ENCODE peak calls at places on chromosome 1, in eight cellular contexts. One of them, this sample, is unnamed.

GRCh38 chr1:234845836-234846235 is 235.9 kb upstream of the IRF2BP2 start:
- DNase-seq in endodermal cell: no peak
- DNase-seq in T47D: no peak
- DNase-seq in IMR-90: no peak
- DNase-seq in cardiac muscle cell: no peak
- DNase-seq in hepatic stellate cell: no peak
- DNase-seq in K562: no peak
- DNase-seq in head of caudate nucleus: no peak
- DNase-seq in this sample: no peak

GRCh38 chr1:167501513-167502191 is 16.7 kb downstream of the CD247 start:
- DNase-seq in endodermal cell: no peak
- DNase-seq in T47D: no peak
- DNase-seq in IMR-90: no peak
- DNase-seq in cardiac muscle cell: no peak
- DNase-seq in hepatic stellate cell: no peak
- DNase-seq in K562: no peak
- DNase-seq in head of caudate nucleus: no peak
- DNase-seq in this sample: no peak

GRCh38 chr1:234887026-234887910 is 241.4 kb downstream of the TOMM20 start:
- DNase-seq in endodermal cell: no peak
- DNase-seq in T47D: no peak
- DNase-seq in IMR-90: peak; percentile 36
- DNase-seq in cardiac muscle cell: no peak
- DNase-seq in hepatic stellate cell: peak; percentile 52
- DNase-seq in K562: no peak
- DNase-seq in head of caudate nucleus: no peak
- DNase-seq in this sample: no peak

GRCh38 chr1:29515188-29515955 is 279.1 kb downstream of the PTPRU start:
- DNase-seq in endodermal cell: no peak
- DNase-seq in T47D: no peak
- DNase-seq in IMR-90: no peak
- DNase-seq in cardiac muscle cell: no peak
- DNase-seq in hepatic stellate cell: no peak
- DNase-seq in K562: no peak
- DNase-seq in head of caudate nucleus: no peak
- DNase-seq in this sample: no peak

GRCh38 chr1:167916766-167917511 is 3.0 kb upstream of the ADCY10 start:
- DNase-seq in endodermal cell: no peak
- DNase-seq in T47D: no peak
- DNase-seq in IMR-90: no peak
- DNase-seq in cardiac muscle cell: no peak
- DNase-seq in hepatic stellate cell: no peak
- DNase-seq in K562: no peak
- DNase-seq in head of caudate nucleus: no peak
- DNase-seq in this sample: no peak

GRCh38 chr1:62224182-62224581 is 29.5 kb downstream of the L1TD1 start:
- DNase-seq in endodermal cell: peak; percentile 20
- DNase-seq in T47D: no peak
- DNase-seq in IMR-90: no peak
- DNase-seq in cardiac muscle cell: no peak
- DNase-seq in hepatic stellate cell: no peak
- DNase-seq in K562: no peak
- DNase-seq in head of caudate nucleus: no peak
- DNase-seq in this sample: no peak

GRCh38 chr1:171948491-171948890 is 107.2 kb downstream of the DNM3 start:
- DNase-seq in endodermal cell: no peak
- DNase-seq in T47D: peak; percentile 29
- DNase-seq in IMR-90: peak; percentile 5
- DNase-seq in cardiac muscle cell: no peak
- DNase-seq in hepatic stellate cell: no peak
- DNase-seq in K562: no peak
- DNase-seq in head of caudate nucleus: no peak
- DNase-seq in this sample: peak; percentile 69

GRCh38 chr1:87642581-87643129 is 314.0 kb downstream of the LMO4 start:
- DNase-seq in endodermal cell: peak; percentile 57
- DNase-seq in T47D: no peak
- DNase-seq in IMR-90: peak; percentile 12
- DNase-seq in cardiac muscle cell: peak; percentile 61
- DNase-seq in hepatic stellate cell: no peak
- DNase-seq in K562: peak; percentile 5
- DNase-seq in head of caudate nucleus: no peak
- DNase-seq in this sample: peak; percentile 8

GRCh38 chr1:15249032-15249601 is 2.1 kb downstream of the FHAD1 start:
- DNase-seq in endodermal cell: no peak
- DNase-seq in T47D: no peak
- DNase-seq in IMR-90: peak; percentile 4
- DNase-seq in cardiac muscle cell: no peak
- DNase-seq in hepatic stellate cell: peak; percentile 26
- DNase-seq in K562: no peak
- DNase-seq in head of caudate nucleus: no peak
- DNase-seq in this sample: peak; percentile 81

GRCh38 chr1:227318003-227318851 is at the start of gene CDC42BPA:
- DNase-seq in endodermal cell: peak; percentile 91
- DNase-seq in T47D: peak; percentile 96
- DNase-seq in IMR-90: peak; percentile 87
- DNase-seq in cardiac muscle cell: peak; percentile 92
- DNase-seq in hepatic stellate cell: peak; percentile 92
- DNase-seq in K562: peak; percentile 95
- DNase-seq in head of caudate nucleus: peak; percentile 84
- DNase-seq in this sample: peak; percentile 93

GRCh38 chr1:150881331-150882070 is 5.1 kb upstream of the ARNT start:
- DNase-seq in endodermal cell: no peak
- DNase-seq in T47D: no peak
- DNase-seq in IMR-90: peak; percentile 97
- DNase-seq in cardiac muscle cell: no peak
- DNase-seq in hepatic stellate cell: peak; percentile 74
- DNase-seq in K562: no peak
- DNase-seq in head of caudate nucleus: no peak
- DNase-seq in this sample: no peak

GRCh38 chr1:154182342-154183044 is 9.4 kb downstream of the TPM3 start:
- DNase-seq in endodermal cell: peak; percentile 83
- DNase-seq in T47D: peak; percentile 49
- DNase-seq in IMR-90: peak; percentile 84
- DNase-seq in cardiac muscle cell: peak; percentile 64
- DNase-seq in hepatic stellate cell: peak; percentile 68
- DNase-seq in K562: peak; percentile 81
- DNase-seq in head of caudate nucleus: peak; percentile 44
- DNase-seq in this sample: peak; percentile 97

GRCh38 chr1:242610209-242610608 is 85.7 kb upstream of the PLD5 start:
- DNase-seq in endodermal cell: no peak
- DNase-seq in T47D: no peak
- DNase-seq in IMR-90: no peak
- DNase-seq in cardiac muscle cell: no peak
- DNase-seq in hepatic stellate cell: no peak
- DNase-seq in K562: no peak
- DNase-seq in head of caudate nucleus: no peak
- DNase-seq in this sample: no peak

GRCh38 chr1:91730781-91731732 is 154.9 kb downstream of the TGFBR3 start:
- DNase-seq in endodermal cell: no peak
- DNase-seq in T47D: no peak
- DNase-seq in IMR-90: peak; percentile 75
- DNase-seq in cardiac muscle cell: no peak
- DNase-seq in hepatic stellate cell: no peak
- DNase-seq in K562: peak; percentile 76
- DNase-seq in head of caudate nucleus: no peak
- DNase-seq in this sample: peak; percentile 19

GRCh38 chr1:172497230-172497629 is 35.7 kb upstream of the SUCO start:
- DNase-seq in endodermal cell: peak; percentile 84
- DNase-seq in T47D: peak; percentile 55
- DNase-seq in IMR-90: peak; percentile 11
- DNase-seq in cardiac muscle cell: peak; percentile 74
- DNase-seq in hepatic stellate cell: no peak
- DNase-seq in K562: no peak
- DNase-seq in head of caudate nucleus: no peak
- DNase-seq in this sample: peak; percentile 15

GRCh38 chr1:31487143-31487542 is 74.1 kb downstream of the SERINC2 start:
- DNase-seq in endodermal cell: no peak
- DNase-seq in T47D: no peak
- DNase-seq in IMR-90: no peak
- DNase-seq in cardiac muscle cell: no peak
- DNase-seq in hepatic stellate cell: no peak
- DNase-seq in K562: no peak
- DNase-seq in head of caudate nucleus: no peak
- DNase-seq in this sample: peak; percentile 28

GRCh38 chr1:155323729-155324040 is 3.0 kb downstream of the RUSC1 start:
- DNase-seq in endodermal cell: peak; percentile 96
- DNase-seq in T47D: peak; percentile 89
- DNase-seq in IMR-90: peak; percentile 86
- DNase-seq in cardiac muscle cell: peak; percentile 90
- DNase-seq in hepatic stellate cell: peak; percentile 90
- DNase-seq in K562: peak; percentile 93
- DNase-seq in head of caudate nucleus: peak; percentile 65
- DNase-seq in this sample: peak; percentile 90

GRCh38 chr1:15272009-15272781 is 25.2 kb downstream of the FHAD1 start:
- DNase-seq in endodermal cell: peak; percentile 89
- DNase-seq in T47D: peak; percentile 14
- DNase-seq in IMR-90: peak; percentile 73
- DNase-seq in cardiac muscle cell: peak; percentile 87
- DNase-seq in hepatic stellate cell: peak; percentile 83
- DNase-seq in K562: peak; percentile 84
- DNase-seq in head of caudate nucleus: peak; percentile 19
- DNase-seq in this sample: peak; percentile 85

GRCh38 chr1:227416156-227416865 is 98.0 kb upstream of the CDC42BPA start:
- DNase-seq in endodermal cell: no peak
- DNase-seq in T47D: no peak
- DNase-seq in IMR-90: peak; percentile 60
- DNase-seq in cardiac muscle cell: no peak
- DNase-seq in hepatic stellate cell: no peak
- DNase-seq in K562: no peak
- DNase-seq in head of caudate nucleus: no peak
- DNase-seq in this sample: no peak

GRCh38 chr1:10793129-10793651 is 3.3 kb downstream of the CASZ1 start:
- DNase-seq in endodermal cell: no peak
- DNase-seq in T47D: no peak
- DNase-seq in IMR-90: no peak
- DNase-seq in cardiac muscle cell: no peak
- DNase-seq in hepatic stellate cell: no peak
- DNase-seq in K562: no peak
- DNase-seq in head of caudate nucleus: no peak
- DNase-seq in this sample: peak; percentile 42

GRCh38 chr1:241774017-241774416 is 74.0 kb upstream of the EXO1 start:
- DNase-seq in endodermal cell: no peak
- DNase-seq in T47D: no peak
- DNase-seq in IMR-90: no peak
- DNase-seq in cardiac muscle cell: no peak
- DNase-seq in hepatic stellate cell: no peak
- DNase-seq in K562: peak; percentile 55
- DNase-seq in head of caudate nucleus: no peak
- DNase-seq in this sample: no peak

GRCh38 chr1:240169188-240169587 is 77.5 kb downstream of the FMN2 start:
- DNase-seq in endodermal cell: no peak
- DNase-seq in T47D: no peak
- DNase-seq in IMR-90: peak; percentile 31
- DNase-seq in cardiac muscle cell: no peak
- DNase-seq in hepatic stellate cell: no peak
- DNase-seq in K562: no peak
- DNase-seq in head of caudate nucleus: no peak
- DNase-seq in this sample: peak; percentile 16

GRCh38 chr1:61605607-61606321 is 119.2 kb downstream of the TM2D1 start:
- DNase-seq in endodermal cell: no peak
- DNase-seq in T47D: no peak
- DNase-seq in IMR-90: peak; percentile 15
- DNase-seq in cardiac muscle cell: no peak
- DNase-seq in hepatic stellate cell: no peak
- DNase-seq in K562: no peak
- DNase-seq in head of caudate nucleus: no peak
- DNase-seq in this sample: no peak

This sample was measured in KBM-7.